ENCODE peak calls at places on chromosome 18, in four cellular contexts. B is HCT116, I is H1, K is K562. R is an unnamed sample.

GRCh38 chr18:30489890-30490643 is 552.5 kb downstream of the DSC3 start:
- DNase-seq in I (no peak), K (no peak), B (no peak), R (no peak)

GRCh38 chr18:49751427-49752094 is 61.8 kb downstream of the ACAA2 start:
- DNase-seq in I (peak), K (no peak), B (no peak), R (no peak)

GRCh38 chr18:35637226-35637625 is 55.7 kb downstream of the GALNT1 start:
- DNase-seq in I (no peak), B (no peak), K (no peak), R (no peak)

GRCh38 chr18:74388227-74388626 is 68.9 kb downstream of the DIPK1C start:
- DNase-seq in B (no peak), I (no peak), K (no peak), R (no peak)

GRCh38 chr18:79697178-79697577 is 17.6 kb downstream of the CTDP1 start:
- DNase-seq in K (no peak), B (no peak), I (no peak), R (no peak)

GRCh38 chr18:68397241-68398035 is 317.5 kb downstream of the TMX3 start:
- DNase-seq in K (no peak), I (no peak), B (no peak), R (no peak)

GRCh38 chr18:9825571-9826073 is 60.2 kb upstream of the TXNDC2 start:
- DNase-seq in K (no peak), I (no peak), B (peak), R (peak)

GRCh38 chr18:28027755-28028154 is 149.2 kb downstream of the CDH2 start:
- DNase-seq in B (no peak), K (no peak), I (no peak), R (no peak)

GRCh38 chr18:30985753-30986152 is 56.8 kb downstream of the DSC3 start:
- DNase-seq in K (no peak), I (no peak), B (no peak), R (no peak)

GRCh38 chr18:75275226-75275625 is 64.6 kb downstream of the TSHZ1 start:
- DNase-seq in I (no peak), K (no peak), B (no peak), R (no peak)

GRCh38 chr18:22272242-22272641 is 102.9 kb downstream of the GATA6 start:
- DNase-seq in I (no peak), B (no peak), K (no peak), R (no peak)

GRCh38 chr18:48131042-48131441 is 200.6 kb upstream of the SMAD2 start:
- DNase-seq in K (no peak), B (no peak), I (no peak), R (no peak)

GRCh38 chr18:75548353-75548752 is 120.8 kb upstream of the SMIM21 start:
- DNase-seq in I (no peak), B (peak), K (no peak), R (no peak)

GRCh38 chr18:73879771-73880170 is 267.9 kb downstream of the FBXO15 start:
- DNase-seq in K (no peak), I (no peak), B (no peak), R (no peak)

GRCh38 chr18:14925281-14925709 is 177.3 kb downstream of the ANKRD30B start:
- DNase-seq in I (no peak), K (no peak), B (no peak), R (no peak)

GRCh38 chr18:2894131-2894840 is 47.5 kb downstream of the EMILIN2 start:
- DNase-seq in I (no peak), B (no peak), K (peak), R (peak)
- TF ChIP-seq FOSL1 in I (no peak), B (no peak), K (peak), R (no peak)

DNA sequence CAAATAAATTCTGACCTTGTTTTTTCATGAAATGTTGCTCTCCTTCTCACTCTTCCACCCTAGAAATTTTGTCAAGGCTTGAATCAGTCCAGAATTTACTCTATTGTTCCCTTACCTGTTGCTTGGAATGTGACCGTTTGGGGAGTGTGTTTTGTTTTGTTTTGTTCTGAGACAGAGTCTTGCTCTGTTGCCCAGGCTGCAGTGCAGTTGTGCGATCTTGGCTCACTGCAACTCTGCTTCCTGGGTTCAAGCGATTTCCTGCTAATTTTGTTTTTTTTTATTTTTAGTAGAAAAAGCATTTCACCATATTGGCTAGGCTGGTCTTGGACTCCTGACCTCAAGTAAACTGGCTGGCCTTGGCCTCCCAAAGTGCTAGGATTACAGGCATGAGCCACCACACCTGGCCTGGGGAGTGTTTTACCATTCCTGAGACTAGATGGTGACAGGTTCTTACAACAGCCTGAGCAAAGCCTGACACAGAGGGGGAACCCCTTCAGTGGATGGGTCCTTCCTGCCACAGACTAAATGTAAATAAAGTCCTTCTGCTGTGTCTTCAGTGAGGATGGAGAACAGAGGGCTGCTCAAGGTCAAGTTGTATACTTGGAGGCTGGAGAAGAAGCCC is 52.0 kb downstream of the HAUS1 start:
- DNase-seq in B (no peak), I (no peak), K (no peak), R (no peak)
- TF ChIP-seq FOSL1 in B (no peak), I (no peak), K (no peak), R (no peak)

GRCh38 chr18:58687871-58688308 is 16.6 kb downstream of the MALT1 start:
- DNase-seq in K (no peak), B (no peak), I (no peak), R (no peak)
- TF ChIP-seq FOSL1 in K (no peak), B (no peak), I (no peak), R (no peak)

DNA sequence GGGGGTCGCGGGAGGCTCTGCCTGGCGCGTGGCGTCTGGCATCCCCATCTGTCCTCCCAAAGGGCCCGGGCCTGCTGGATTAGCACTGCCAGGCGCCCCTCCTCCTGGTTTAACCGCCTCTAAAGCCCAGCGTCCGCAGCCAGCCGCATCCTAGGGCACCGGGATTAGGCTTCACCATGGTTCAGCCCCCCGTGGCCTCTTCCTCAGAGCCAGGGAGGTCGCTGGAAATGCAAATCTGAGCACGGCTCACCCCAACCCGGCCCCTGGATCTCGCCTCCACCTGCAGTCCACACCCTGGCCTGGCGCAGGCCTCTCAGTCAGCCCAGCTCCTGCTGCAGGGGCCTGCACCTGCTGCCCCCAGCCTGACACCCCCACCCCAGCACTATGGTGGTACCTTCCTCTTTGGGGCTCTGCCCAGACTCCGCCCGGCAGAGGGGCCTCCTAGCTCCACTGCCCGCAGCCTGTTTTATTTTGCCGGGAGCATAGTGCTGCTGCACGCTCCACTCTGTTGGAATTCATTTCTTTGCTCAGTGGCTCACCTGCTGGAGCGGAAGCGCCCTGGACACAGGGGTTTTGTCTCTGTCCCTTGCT is 13.2 kb downstream of the PRELID3A start:
- DNase-seq in B (no peak), I (peak), K (no peak), R (peak)
- TF ChIP-seq FOSL1 in B (no peak), I (no peak), K (no peak), R (no peak)

DNA sequence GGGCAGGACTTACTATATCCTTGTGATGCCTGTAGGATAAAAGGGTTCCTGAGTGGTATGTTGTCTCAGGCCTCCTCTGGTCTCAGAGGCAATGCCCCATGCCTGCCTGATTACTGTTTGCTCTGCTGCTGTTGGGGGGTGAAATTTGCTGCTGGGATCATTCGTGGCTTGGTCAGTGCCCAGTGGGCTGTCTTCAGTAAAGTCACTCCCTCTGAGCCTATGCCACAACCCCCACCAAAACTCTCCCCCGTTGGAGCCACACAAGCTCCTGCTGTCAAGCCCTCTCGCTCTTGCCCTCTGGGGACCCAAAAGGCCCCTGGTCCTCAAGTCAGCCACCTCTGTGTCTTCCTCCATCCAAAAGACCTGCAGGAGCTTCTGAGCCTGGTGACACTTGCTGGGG is 38.6 kb upstream of the TGIF1 start:
- DNase-seq in B (no peak), K (no peak), I (no peak), R (no peak)
- TF ChIP-seq FOSL1 in B (no peak), K (no peak), I (no peak), R (no peak)

R was measured in HepG2.